ENCODE peak calls at places on chromosomes 3 and 15, in seven cellular contexts. One of them, this sample, is unnamed.
A peak's percentile ranks its signal among the peaks of the same experiment; 100 is the strongest.

GRCh38 chr3:194253270-194253669 is 97.9 kb downstream of the CPN2 start:
- DNase-seq in GM23338: no peak
- DNase-seq in kidney: no peak
- DNase-seq in activated naive CD8-positive, alpha-beta T cell treated with anti-CD3 and anti-CD28 coated beads for 36 hours: no peak
- DNase-seq in mucosa of gallbladder: no peak
- DNase-seq in activated gamma-delta T cell treated with anti-CD3 and anti-CD28 coated beads, Interleukin-2, amount 50 U/mL, for 16 hours: no peak
- DNase-seq in Daoy: no peak
- DNase-seq in this sample: no peak

GRCh38 chr3:89762360-89762759 is 654.9 kb downstream of the EPHA3 start:
- DNase-seq in GM23338: no peak
- DNase-seq in kidney: no peak
- DNase-seq in activated gamma-delta T cell treated with anti-CD3 and anti-CD28 coated beads, Interleukin-2, amount 50 U/mL, for 16 hours: no peak
- DNase-seq in activated naive CD8-positive, alpha-beta T cell treated with anti-CD3 and anti-CD28 coated beads for 36 hours: no peak
- DNase-seq in Daoy: no peak
- DNase-seq in mucosa of gallbladder: no peak
- DNase-seq in this sample: no peak

GRCh38 chr15:22952826-22953579 is 27.2 kb downstream of the CYFIP1 start:
- DNase-seq in activated naive CD8-positive, alpha-beta T cell treated with anti-CD3 and anti-CD28 coated beads for 36 hours: no peak
- DNase-seq in kidney: no peak
- DNase-seq in Daoy: no peak
- DNase-seq in activated gamma-delta T cell treated with anti-CD3 and anti-CD28 coated beads, Interleukin-2, amount 50 U/mL, for 16 hours: no peak
- DNase-seq in mucosa of gallbladder: no peak
- DNase-seq in GM23338: peak; percentile 76
- DNase-seq in this sample: no peak

GRCh38 chr3:32395451-32395970 is 3.9 kb downstream of the CMTM7 start:
- DNase-seq in Daoy: no peak
- DNase-seq in kidney: no peak
- DNase-seq in GM23338: no peak
- DNase-seq in mucosa of gallbladder: no peak
- DNase-seq in activated naive CD8-positive, alpha-beta T cell treated with anti-CD3 and anti-CD28 coated beads for 36 hours: no peak
- DNase-seq in activated gamma-delta T cell treated with anti-CD3 and anti-CD28 coated beads, Interleukin-2, amount 50 U/mL, for 16 hours: no peak
- DNase-seq in this sample: no peak

GRCh38 chr15:65530318-65531111 is at the start of gene HACD3:
- DNase-seq in mucosa of gallbladder: peak; percentile 79
- DNase-seq in Daoy: peak; percentile 94
- DNase-seq in activated gamma-delta T cell treated with anti-CD3 and anti-CD28 coated beads, Interleukin-2, amount 50 U/mL, for 16 hours: peak; percentile 82
- DNase-seq in GM23338: peak; percentile 92
- DNase-seq in kidney: peak; percentile 93
- DNase-seq in activated naive CD8-positive, alpha-beta T cell treated with anti-CD3 and anti-CD28 coated beads for 36 hours: peak; percentile 98
- DNase-seq in this sample: peak; percentile 74

GRCh38 chr3:47365213-47366153 is 15.3 kb upstream of the PTPN23 start:
- DNase-seq in Daoy: peak; percentile 66
- DNase-seq in GM23338: no peak
- DNase-seq in kidney: no peak
- DNase-seq in activated gamma-delta T cell treated with anti-CD3 and anti-CD28 coated beads, Interleukin-2, amount 50 U/mL, for 16 hours: no peak
- DNase-seq in activated naive CD8-positive, alpha-beta T cell treated with anti-CD3 and anti-CD28 coated beads for 36 hours: no peak
- DNase-seq in mucosa of gallbladder: no peak
- DNase-seq in this sample: no peak

GRCh38 chr3:127426444-127427168 is 138.8 kb upstream of the PRR20G start:
- DNase-seq in Daoy: no peak
- DNase-seq in kidney: peak; percentile 46
- DNase-seq in activated naive CD8-positive, alpha-beta T cell treated with anti-CD3 and anti-CD28 coated beads for 36 hours: no peak
- DNase-seq in GM23338: no peak
- DNase-seq in mucosa of gallbladder: no peak
- DNase-seq in activated gamma-delta T cell treated with anti-CD3 and anti-CD28 coated beads, Interleukin-2, amount 50 U/mL, for 16 hours: no peak
- DNase-seq in this sample: no peak

GRCh38 chr15:44340410-44340809 is 51.9 kb downstream of the GOLM2 start:
- DNase-seq in mucosa of gallbladder: no peak
- DNase-seq in kidney: no peak
- DNase-seq in activated naive CD8-positive, alpha-beta T cell treated with anti-CD3 and anti-CD28 coated beads for 36 hours: no peak
- DNase-seq in GM23338: peak; percentile 30
- DNase-seq in Daoy: peak; percentile 38
- DNase-seq in activated gamma-delta T cell treated with anti-CD3 and anti-CD28 coated beads, Interleukin-2, amount 50 U/mL, for 16 hours: no peak
- DNase-seq in this sample: no peak

GRCh38 chr3:157573281-157573680 is 70.1 kb upstream of the VEPH1 start:
- DNase-seq in activated gamma-delta T cell treated with anti-CD3 and anti-CD28 coated beads, Interleukin-2, amount 50 U/mL, for 16 hours: no peak
- DNase-seq in mucosa of gallbladder: no peak
- DNase-seq in GM23338: no peak
- DNase-seq in kidney: no peak
- DNase-seq in activated naive CD8-positive, alpha-beta T cell treated with anti-CD3 and anti-CD28 coated beads for 36 hours: no peak
- DNase-seq in Daoy: no peak
- DNase-seq in this sample: no peak

GRCh38 chr3:113166719-113167492 is 44.5 kb upstream of the BOC start:
- DNase-seq in Daoy: peak; percentile 61
- DNase-seq in mucosa of gallbladder: no peak
- DNase-seq in activated gamma-delta T cell treated with anti-CD3 and anti-CD28 coated beads, Interleukin-2, amount 50 U/mL, for 16 hours: no peak
- DNase-seq in activated naive CD8-positive, alpha-beta T cell treated with anti-CD3 and anti-CD28 coated beads for 36 hours: no peak
- DNase-seq in GM23338: peak; percentile 40
- DNase-seq in kidney: peak; percentile 76
- DNase-seq in this sample: no peak

GRCh38 chr3:177597325-177598109 is 400.2 kb upstream of the TBL1XR1 start:
- DNase-seq in activated naive CD8-positive, alpha-beta T cell treated with anti-CD3 and anti-CD28 coated beads for 36 hours: peak; percentile 16
- DNase-seq in kidney: no peak
- DNase-seq in Daoy: peak; percentile 76
- DNase-seq in GM23338: no peak
- DNase-seq in mucosa of gallbladder: peak; percentile 48
- DNase-seq in activated gamma-delta T cell treated with anti-CD3 and anti-CD28 coated beads, Interleukin-2, amount 50 U/mL, for 16 hours: no peak
- DNase-seq in this sample: peak; percentile 45

GRCh38 chr3:171088984-171089754 is 62.6 kb upstream of the SLC2A2 start:
- DNase-seq in activated naive CD8-positive, alpha-beta T cell treated with anti-CD3 and anti-CD28 coated beads for 36 hours: no peak
- DNase-seq in Daoy: peak; percentile 87
- DNase-seq in kidney: no peak
- DNase-seq in mucosa of gallbladder: no peak
- DNase-seq in GM23338: no peak
- DNase-seq in activated gamma-delta T cell treated with anti-CD3 and anti-CD28 coated beads, Interleukin-2, amount 50 U/mL, for 16 hours: no peak
- DNase-seq in this sample: no peak

GRCh38 chr3:172218350-172219323 is 179.3 kb downstream of the FNDC3B start:
- DNase-seq in activated gamma-delta T cell treated with anti-CD3 and anti-CD28 coated beads, Interleukin-2, amount 50 U/mL, for 16 hours: no peak
- DNase-seq in mucosa of gallbladder: no peak
- DNase-seq in activated naive CD8-positive, alpha-beta T cell treated with anti-CD3 and anti-CD28 coated beads for 36 hours: no peak
- DNase-seq in GM23338: no peak
- DNase-seq in kidney: no peak
- DNase-seq in Daoy: no peak
- DNase-seq in this sample: no peak

This sample was measured in Jurkat, Clone E6-1.